ENCODE peak calls at places on chromosomes 13 and 19, in ten cellular contexts. E, R, M, P, C, S, N, U, Y and V are unnamed samples.

GRCh38 chr19:7904074-7905020 is 670 bp downstream of the MAP2K7 start:
- DNase-seq in E (no peak), R (no peak), M (no peak), P (peak), C (no peak), S (peak), N (no peak), U (peak), Y (peak), V (no peak)

GRCh38 chr19:3096267-3096901 is 2.2 kb downstream of the GNA11 start:
- DNase-seq in E (no peak), R (no peak), M (no peak), P (no peak), C (no peak), S (no peak), N (no peak), U (no peak), Y (no peak), V (no peak)

GRCh38 chr19:54179262-54179587 is 6.3 kb upstream of the TMC4 start:
- DNase-seq in E (no peak), R (no peak), M (no peak), P (no peak), C (no peak), S (no peak), N (no peak), U (no peak), Y (no peak), V (no peak)

GRCh38 chr13:27160657-27161174 is 10.9 kb downstream of the USP12 start:
- DNase-seq in E (no peak), R (no peak), M (no peak), P (no peak), C (no peak), S (no peak), N (no peak), U (no peak), Y (no peak), V (no peak)

GRCh38 chr13:113149711-113150544 is 8.5 kb upstream of the PROZ start:
- DNase-seq in E (no peak), R (no peak), M (no peak), P (no peak), C (no peak), S (no peak), N (no peak), U (no peak), Y (no peak), V (no peak)

GRCh38 chr13:50400035-50400726 is 384.9 kb downstream of the KCNRG start:
- DNase-seq in E (peak), R (no peak), M (no peak), P (no peak), C (no peak), S (no peak), N (no peak), U (peak), Y (no peak), V (no peak)

GRCh38 chr13:40130871-40131636 is 475.6 kb downstream of the COG6 start:
- DNase-seq in E (no peak), R (no peak), M (no peak), P (no peak), C (no peak), S (no peak), N (no peak), U (no peak), Y (no peak), V (no peak)

GRCh38 chr19:29245221-29245620 is 32.3 kb upstream of the UQCRFS1 start:
- DNase-seq in E (no peak), R (no peak), M (no peak), P (no peak), C (no peak), S (no peak), N (no peak), U (no peak), Y (no peak), V (no peak)

GRCh38 chr19:6087074-6087506 is 23.2 kb downstream of the RFX2 start:
- DNase-seq in E (no peak), R (no peak), M (no peak), P (no peak), C (no peak), S (no peak), N (no peak), U (no peak), Y (no peak), V (no peak)

GRCh38 chr13:86601351-86601750 is 802.1 kb upstream of the SLITRK6 start:
- DNase-seq in E (no peak), R (no peak), M (no peak), P (no peak), C (no peak), S (no peak), N (no peak), U (no peak), Y (no peak), V (no peak)

GRCh38 chr19:43594710-43595604 is 977 bp downstream of the IRGQ start:
- DNase-seq in E (no peak), R (peak), M (peak), P (peak), C (peak), S (peak), N (no peak), U (peak), Y (peak), V (no peak)

GRCh38 chr13:69737129-69737935 is 370.3 kb upstream of the ATXN8OS start:
- DNase-seq in E (no peak), R (no peak), M (no peak), P (no peak), C (no peak), S (no peak), N (no peak), U (no peak), Y (no peak), V (no peak)

GRCh38 chr13:39253774-39254173 is 215.5 kb downstream of the NHLRC3 start:
- DNase-seq in E (no peak), R (peak), M (no peak), P (no peak), C (no peak), S (no peak), N (no peak), U (no peak), Y (peak), V (no peak)

GRCh38 chr19:54156953-54157352 is 2.6 kb downstream of the LENG1 start:
- DNase-seq in E (no peak), R (no peak), M (no peak), P (no peak), C (no peak), S (no peak), N (no peak), U (no peak), Y (no peak), V (no peak)

GRCh38 chr19:49395581-49396407 is 7.7 kb downstream of the KASH5 start:
- DNase-seq in E (no peak), R (no peak), M (no peak), P (no peak), C (no peak), S (no peak), N (no peak), U (peak), Y (no peak), V (no peak)

GRCh38 chr13:49560270-49561063 is 24.9 kb downstream of the RCBTB1 start:
- DNase-seq in E (no peak), R (no peak), M (no peak), P (no peak), C (peak), S (no peak), N (no peak), U (no peak), Y (peak), V (no peak)

GRCh38 chr13:105937451-105937850 is 598.0 kb downstream of the EFNB2 start:
- DNase-seq in E (no peak), R (no peak), M (no peak), P (no peak), C (no peak), S (no peak), N (no peak), U (no peak), Y (no peak), V (no peak)

GRCh38 chr13:73366241-73366640 is 307.4 kb downstream of the KLF5 start:
- DNase-seq in E (no peak), R (no peak), M (no peak), P (no peak), C (peak), S (no peak), N (no peak), U (no peak), Y (no peak), V (no peak)

GRCh38 chr19:46958542-46958941 is 61.1 kb upstream of the NPAS1 start:
- DNase-seq in E (no peak), R (no peak), M (peak), P (no peak), C (no peak), S (no peak), N (no peak), U (no peak), Y (no peak), V (no peak)

GRCh38 chr19:3459965-3460582 is 20.3 kb downstream of the SMIM24 start:
- DNase-seq in E (no peak), R (no peak), M (no peak), P (no peak), C (no peak), S (no peak), N (no peak), U (no peak), Y (no peak), V (no peak)

GRCh38 chr19:12064266-12065099 is at the start of gene ZNF844:
- DNase-seq in E (peak), R (peak), M (peak), P (peak), C (no peak), S (peak), N (peak), U (peak), Y (peak), V (peak)

GRCh38 chr13:74675185-74675584 is 541.0 kb upstream of the KLF12 start:
- DNase-seq in E (no peak), R (no peak), M (no peak), P (no peak), C (no peak), S (no peak), N (no peak), U (no peak), Y (no peak), V (no peak)

GRCh38 chr19:30564551-30565011 is 192.4 kb downstream of the ZNF536 start:
- DNase-seq in E (no peak), R (no peak), M (no peak), P (no peak), C (no peak), S (no peak), N (no peak), U (no peak), Y (no peak), V (no peak)

GRCh38 chr13:106867249-106867648 is 299.3 kb upstream of the ARGLU1 start:
- DNase-seq in E (no peak), R (no peak), M (no peak), P (no peak), C (no peak), S (no peak), N (no peak), U (no peak), Y (peak), V (no peak)

GRCh38 chr13:105445793-105446192 is 1089.7 kb downstream of the EFNB2 start:
- DNase-seq in E (no peak), R (no peak), M (no peak), P (no peak), C (no peak), S (no peak), N (no peak), U (no peak), Y (no peak), V (no peak)

GRCh38 chr13:40916207-40916998 is 102.7 kb downstream of the ELF1 start:
- DNase-seq in E (no peak), R (no peak), M (no peak), P (no peak), C (no peak), S (no peak), N (no peak), U (no peak), Y (no peak), V (no peak)

GRCh38 chr13:27918041-27918917 is 1.5 kb upstream of the PDX1 start:
- DNase-seq in E (no peak), R (no peak), M (no peak), P (no peak), C (no peak), S (no peak), N (no peak), U (no peak), Y (no peak), V (no peak)

GRCh38 chr19:42207767-42208259 is 9.7 kb downstream of the DEDD2 start:
- DNase-seq in E (no peak), R (no peak), M (no peak), P (no peak), C (peak), S (no peak), N (no peak), U (no peak), Y (peak), V (no peak)

GRCh38 chr19:56076413-56076998 is 44.6 kb downstream of the ZNF787 start:
- DNase-seq in E (no peak), R (peak), M (peak), P (peak), C (peak), S (no peak), N (peak), U (no peak), Y (peak), V (peak)

GRCh38 chr13:67735651-67736050 is 505.5 kb upstream of the PCDH9 start:
- DNase-seq in E (no peak), R (no peak), M (no peak), P (no peak), C (no peak), S (no peak), N (no peak), U (no peak), Y (no peak), V (no peak)

GRCh38 chr19:1038995-1039645 is 787 bp upstream of the ABCA7 start:
- DNase-seq in E (no peak), R (no peak), M (no peak), P (no peak), C (no peak), S (no peak), N (no peak), U (no peak), Y (no peak), V (no peak)

GRCh38 chr19:49441210-49441959 is at the start of gene SLC17A7:
- DNase-seq in E (no peak), R (no peak), M (no peak), P (no peak), C (no peak), S (no peak), N (peak), U (peak), Y (peak), V (no peak)

GRCh38 chr19:2054763-2055162 is 3.7 kb upstream of the MKNK2 start:
- DNase-seq in E (no peak), R (no peak), M (no peak), P (no peak), C (no peak), S (no peak), N (no peak), U (peak), Y (no peak), V (no peak)

GRCh38 chr13:73870970-73871935 is 263.0 kb downstream of the KLF12 start:
- DNase-seq in E (no peak), R (peak), M (no peak), P (no peak), C (no peak), S (no peak), N (peak), U (peak), Y (peak), V (no peak)

GRCh38 chr19:17095141-17095919 is 19.8 kb downstream of the MYO9B start:
- DNase-seq in E (no peak), R (no peak), M (no peak), P (no peak), C (no peak), S (no peak), N (no peak), U (peak), Y (no peak), V (no peak)

GRCh38 chr19:55446060-55446459 is 3.0 kb upstream of the SHISA7 start:
- DNase-seq in E (no peak), R (no peak), M (no peak), P (no peak), C (no peak), S (no peak), N (no peak), U (no peak), Y (no peak), V (no peak)

GRCh38 chr19:16143399-16144215 is at the start of gene HSH2D:
- DNase-seq in E (no peak), R (no peak), M (peak), P (peak), C (peak), S (peak), N (no peak), U (peak), Y (no peak), V (no peak)

GRCh38 chr13:114249062-114249461 is 14.4 kb downstream of the CDC16 start:
- DNase-seq in E (no peak), R (no peak), M (no peak), P (no peak), C (no peak), S (no peak), N (no peak), U (no peak), Y (no peak), V (no peak)